ENCODE peak calls at places on chromosomes 12 and 14, in five cellular contexts. One of them, this sample, is unnamed.
A peak's percentile ranks its signal among the peaks of the same experiment; 100 is the strongest.

GRCh38 chr12:125873031-125873430 is 807.8 kb downstream of the AACS start:
- DNase-seq in RPMI8226: no peak
- DNase-seq in NCI-H2029 treated with DMSO at 0.1 percent for 48 hours: no peak
- DNase-seq in activated gamma-delta T cell treated with Interleukin-2 at 50 U/mL for 16 hours: no peak
- DNase-seq in dermis blood vessel endothelial cell: no peak
- DNase-seq in this sample: no peak

GRCh38 chr12:46303039-46303666 is 34.3 kb upstream of the SLC38A1 start:
- DNase-seq in NCI-H2029 treated with DMSO at 0.1 percent for 48 hours: peak; percentile 22
- DNase-seq in RPMI8226: peak; percentile 20
- DNase-seq in dermis blood vessel endothelial cell: peak; percentile 70
- DNase-seq in activated gamma-delta T cell treated with Interleukin-2 at 50 U/mL for 16 hours: peak; percentile 51
- DNase-seq in this sample: no peak

GRCh38 chr12:77102691-77103090 is 37.3 kb upstream of the E2F7 start:
- DNase-seq in RPMI8226: no peak
- DNase-seq in dermis blood vessel endothelial cell: peak; percentile 50
- DNase-seq in activated gamma-delta T cell treated with Interleukin-2 at 50 U/mL for 16 hours: no peak
- DNase-seq in NCI-H2029 treated with DMSO at 0.1 percent for 48 hours: no peak
- DNase-seq in this sample: no peak

GRCh38 chr12:49033611-49034286 is 15.2 kb upstream of the PRKAG1 start:
- DNase-seq in activated gamma-delta T cell treated with Interleukin-2 at 50 U/mL for 16 hours: no peak
- DNase-seq in NCI-H2029 treated with DMSO at 0.1 percent for 48 hours: no peak
- DNase-seq in RPMI8226: no peak
- DNase-seq in dermis blood vessel endothelial cell: no peak
- DNase-seq in this sample: no peak

GRCh38 chr12:130560321-130560720 is 155.8 kb downstream of the RIMBP2 start:
- DNase-seq in NCI-H2029 treated with DMSO at 0.1 percent for 48 hours: no peak
- DNase-seq in activated gamma-delta T cell treated with Interleukin-2 at 50 U/mL for 16 hours: no peak
- DNase-seq in dermis blood vessel endothelial cell: no peak
- DNase-seq in RPMI8226: no peak
- DNase-seq in this sample: no peak

GRCh38 chr12:12731178-12731577 is 14.0 kb downstream of the CDKN1B start:
- DNase-seq in activated gamma-delta T cell treated with Interleukin-2 at 50 U/mL for 16 hours: no peak
- DNase-seq in RPMI8226: no peak
- DNase-seq in NCI-H2029 treated with DMSO at 0.1 percent for 48 hours: no peak
- DNase-seq in dermis blood vessel endothelial cell: no peak
- DNase-seq in this sample: no peak

GRCh38 chr12:77435446-77436091 is 370.2 kb upstream of the E2F7 start:
- DNase-seq in NCI-H2029 treated with DMSO at 0.1 percent for 48 hours: no peak
- DNase-seq in activated gamma-delta T cell treated with Interleukin-2 at 50 U/mL for 16 hours: no peak
- DNase-seq in dermis blood vessel endothelial cell: no peak
- DNase-seq in RPMI8226: no peak
- DNase-seq in this sample: no peak

GRCh38 chr12:7638064-7638763 is 27.5 kb downstream of the APOBEC1 start:
- DNase-seq in activated gamma-delta T cell treated with Interleukin-2 at 50 U/mL for 16 hours: no peak
- DNase-seq in RPMI8226: no peak
- DNase-seq in NCI-H2029 treated with DMSO at 0.1 percent for 48 hours: no peak
- DNase-seq in dermis blood vessel endothelial cell: peak; percentile 12
- DNase-seq in this sample: no peak

GRCh38 chr14:60561845-60562746 is 53.1 kb downstream of the SIX6 start:
- DNase-seq in RPMI8226: peak; percentile 52
- DNase-seq in dermis blood vessel endothelial cell: peak; percentile 76
- DNase-seq in activated gamma-delta T cell treated with Interleukin-2 at 50 U/mL for 16 hours: no peak
- DNase-seq in NCI-H2029 treated with DMSO at 0.1 percent for 48 hours: peak; percentile 87
- DNase-seq in this sample: peak; percentile 46

GRCh38 chr14:76918751-76919421 is 92.7 kb downstream of the LRRC74A start:
- DNase-seq in NCI-H2029 treated with DMSO at 0.1 percent for 48 hours: no peak
- DNase-seq in activated gamma-delta T cell treated with Interleukin-2 at 50 U/mL for 16 hours: no peak
- DNase-seq in RPMI8226: no peak
- DNase-seq in dermis blood vessel endothelial cell: peak; percentile 96
- DNase-seq in this sample: peak; percentile 98

GRCh38 chr14:32724864-32725550 is 213.7 kb upstream of the NPAS3 start:
- DNase-seq in NCI-H2029 treated with DMSO at 0.1 percent for 48 hours: no peak
- DNase-seq in activated gamma-delta T cell treated with Interleukin-2 at 50 U/mL for 16 hours: no peak
- DNase-seq in RPMI8226: no peak
- DNase-seq in dermis blood vessel endothelial cell: peak; percentile 26
- DNase-seq in this sample: no peak

GRCh38 chr14:51999084-51999483 is 9.7 kb downstream of the RTRAF start:
- DNase-seq in NCI-H2029 treated with DMSO at 0.1 percent for 48 hours: no peak
- DNase-seq in dermis blood vessel endothelial cell: no peak
- DNase-seq in activated gamma-delta T cell treated with Interleukin-2 at 50 U/mL for 16 hours: no peak
- DNase-seq in RPMI8226: no peak
- DNase-seq in this sample: no peak

GRCh38 chr14:68819260-68819691 is 26.4 kb upstream of the ZFP36L1 start:
- DNase-seq in activated gamma-delta T cell treated with Interleukin-2 at 50 U/mL for 16 hours: no peak
- DNase-seq in NCI-H2029 treated with DMSO at 0.1 percent for 48 hours: no peak
- DNase-seq in dermis blood vessel endothelial cell: peak; percentile 39
- DNase-seq in RPMI8226: no peak
- DNase-seq in this sample: no peak

GRCh38 chr12:16669756-16670155 is 63.8 kb upstream of the LMO3 start:
- DNase-seq in NCI-H2029 treated with DMSO at 0.1 percent for 48 hours: no peak
- DNase-seq in RPMI8226: no peak
- DNase-seq in activated gamma-delta T cell treated with Interleukin-2 at 50 U/mL for 16 hours: no peak
- DNase-seq in dermis blood vessel endothelial cell: no peak
- DNase-seq in this sample: no peak

GRCh38 chr12:31999692-32000091 is 40.5 kb downstream of the RESF1 start:
- DNase-seq in NCI-H2029 treated with DMSO at 0.1 percent for 48 hours: no peak
- DNase-seq in RPMI8226: no peak
- DNase-seq in dermis blood vessel endothelial cell: no peak
- DNase-seq in activated gamma-delta T cell treated with Interleukin-2 at 50 U/mL for 16 hours: no peak
- DNase-seq in this sample: no peak

GRCh38 chr12:32155911-32156585 is 49.4 kb downstream of the BICD1 start:
- DNase-seq in activated gamma-delta T cell treated with Interleukin-2 at 50 U/mL for 16 hours: no peak
- DNase-seq in dermis blood vessel endothelial cell: no peak
- DNase-seq in NCI-H2029 treated with DMSO at 0.1 percent for 48 hours: no peak
- DNase-seq in RPMI8226: no peak
- DNase-seq in this sample: no peak

GRCh38 chr12:10214131-10214876 is 1.6 kb downstream of the GABARAPL1 start:
- DNase-seq in RPMI8226: no peak
- DNase-seq in NCI-H2029 treated with DMSO at 0.1 percent for 48 hours: peak; percentile 37
- DNase-seq in activated gamma-delta T cell treated with Interleukin-2 at 50 U/mL for 16 hours: no peak
- DNase-seq in dermis blood vessel endothelial cell: peak; percentile 63
- DNase-seq in this sample: no peak

GRCh38 chr12:106981781-106982180 is 5.2 kb downstream of the MTERF2 start:
- DNase-seq in dermis blood vessel endothelial cell: no peak
- DNase-seq in activated gamma-delta T cell treated with Interleukin-2 at 50 U/mL for 16 hours: no peak
- DNase-seq in NCI-H2029 treated with DMSO at 0.1 percent for 48 hours: no peak
- DNase-seq in RPMI8226: no peak
- DNase-seq in this sample: no peak

GRCh38 chr12:100733817-100734593 is 60.6 kb upstream of the ANO4 start:
- DNase-seq in activated gamma-delta T cell treated with Interleukin-2 at 50 U/mL for 16 hours: no peak
- DNase-seq in NCI-H2029 treated with DMSO at 0.1 percent for 48 hours: peak; percentile 16
- DNase-seq in dermis blood vessel endothelial cell: peak; percentile 71
- DNase-seq in RPMI8226: peak; percentile 18
- DNase-seq in this sample: no peak

GRCh38 chr12:93125126-93125525 is 196.0 kb upstream of the EEA1 start:
- DNase-seq in activated gamma-delta T cell treated with Interleukin-2 at 50 U/mL for 16 hours: no peak
- DNase-seq in dermis blood vessel endothelial cell: no peak
- DNase-seq in NCI-H2029 treated with DMSO at 0.1 percent for 48 hours: no peak
- DNase-seq in RPMI8226: no peak
- DNase-seq in this sample: no peak

GRCh38 chr14:76595266-76595665 is 166.0 kb upstream of the VASH1 start:
- DNase-seq in RPMI8226: no peak
- DNase-seq in activated gamma-delta T cell treated with Interleukin-2 at 50 U/mL for 16 hours: no peak
- DNase-seq in NCI-H2029 treated with DMSO at 0.1 percent for 48 hours: no peak
- DNase-seq in dermis blood vessel endothelial cell: no peak
- DNase-seq in this sample: no peak

GRCh38 chr12:57726151-57726883 is 12.2 kb downstream of the AGAP2 start:
- DNase-seq in dermis blood vessel endothelial cell: peak; percentile 86
- DNase-seq in NCI-H2029 treated with DMSO at 0.1 percent for 48 hours: peak; percentile 29
- DNase-seq in RPMI8226: no peak
- DNase-seq in activated gamma-delta T cell treated with Interleukin-2 at 50 U/mL for 16 hours: no peak
- DNase-seq in this sample: peak; percentile 75

GRCh38 chr12:123078114-123078465 is 72.8 kb downstream of the PITPNM2 start:
- DNase-seq in activated gamma-delta T cell treated with Interleukin-2 at 50 U/mL for 16 hours: no peak
- DNase-seq in RPMI8226: no peak
- DNase-seq in dermis blood vessel endothelial cell: no peak
- DNase-seq in NCI-H2029 treated with DMSO at 0.1 percent for 48 hours: no peak
- DNase-seq in this sample: no peak